ENCODE peak calls at places on chromosomes 3 and 15, in nine cellular contexts. F is T-cell; L is ELR; J is GM13977; D is fibroblast of pulmonary artery; U is WERI-Rb-1; H is K562; K is activated T-cell treated with anti-CD3 and anti-CD28 coated beads, Interleukin-2, amount 50 U/mL, for 24 hours; N is cardiac fibroblast. E is an unnamed sample.

GRCh38 chr15:67225336-67225735 is 29.1 kb downstream of the AAGAB start:
- DNase-seq in D (peak; percentile 73), U (no peak), H (no peak), J (no peak), N (peak; percentile 63), K (no peak), F (no peak), L (peak; percentile 65), E (no peak)

GRCh38 chr3:155320934-155321333 is 27.5 kb upstream of the STRIT1 start:
- DNase-seq in F (no peak), N (no peak), J (no peak), H (no peak), U (no peak), D (no peak), L (no peak), K (no peak), E (no peak)

GRCh38 chr3:193333229-193333628 is 45.3 kb downstream of the ATP13A5 start:
- DNase-seq in F (no peak), N (no peak), K (no peak), L (no peak), H (no peak), D (no peak), U (no peak), J (no peak), E (no peak)

GRCh38 chr3:3196148-3196861 is 16.8 kb upstream of the CRBN start:
- DNase-seq in F (no peak), H (no peak), D (peak; percentile 17), J (no peak), N (peak; percentile 12), U (peak; percentile 37), L (peak; percentile 18), K (no peak), E (no peak)

GRCh38 chr3:46368569-46368968 is 2.2 kb upstream of the CCR5 start:
- DNase-seq in K (peak; percentile 66), U (no peak), F (peak; percentile 47), D (no peak), J (peak; percentile 41), N (peak; percentile 2), L (peak; percentile 41), H (no peak), E (peak; percentile 57)

GRCh38 chr3:183527980-183528379 is 27.5 kb downstream of the KLHL6 start:
- DNase-seq in F (no peak), D (no peak), L (no peak), J (peak; percentile 45), K (peak; percentile 25), N (no peak), U (no peak), H (no peak), E (no peak)

GRCh38 chr3:114078126-114078525 is 21.6 kb downstream of the QTRT2 start:
- DNase-seq in K (no peak), F (no peak), L (no peak), U (no peak), H (no peak), J (no peak), D (no peak), N (no peak), E (no peak)

GRCh38 chr15:70587896-70588567 is 175.3 kb downstream of the UACA start:
- DNase-seq in D (no peak), J (no peak), U (no peak), N (no peak), F (no peak), H (no peak), L (no peak), K (no peak), E (no peak)

GRCh38 chr3:189103208-189103607 is 68.6 kb upstream of the TPRG1 start:
- DNase-seq in N (no peak), H (no peak), L (peak; percentile 4), K (no peak), D (no peak), J (no peak), F (no peak), U (no peak), E (no peak)

GRCh38 chr3:147412917-147413711 is 3.9 kb downstream of the ZIC1 start:
- DNase-seq in N (no peak), J (no peak), U (no peak), K (no peak), L (no peak), D (no peak), F (no peak), H (no peak), E (no peak)

GRCh38 chr15:65937046-65937445 is 67.8 kb downstream of the RAB11A start:
- DNase-seq in U (no peak), K (no peak), F (no peak), J (no peak), L (no peak), D (no peak), N (no peak), H (no peak), E (no peak)

GRCh38 chr3:127859706-127860105 is 37.4 kb upstream of the MGLL start:
- DNase-seq in H (no peak), L (no peak), K (no peak), F (no peak), D (no peak), U (no peak), N (no peak), J (no peak), E (no peak)

GRCh38 chr15:44427756-44428724 is 611 bp downstream of the CTDSPL2 start:
- DNase-seq in N (peak; percentile 72), U (no peak), J (no peak), L (peak; percentile 73), H (no peak), D (peak; percentile 71), F (no peak), K (no peak), E (no peak)

GRCh38 chr3:160395297-160395696 is 3.7 kb downstream of the IFT80 start:
- DNase-seq in H (no peak), L (peak; percentile 63), N (peak; percentile 69), D (peak; percentile 63), U (peak; percentile 34), K (no peak), F (no peak), J (no peak), E (no peak)

GRCh38 chr15:83046558-83047127 is 20.4 kb downstream of the BTBD1 start:
- DNase-seq in L (peak; percentile 25), J (no peak), H (no peak), F (no peak), K (no peak), D (peak; percentile 83), N (peak; percentile 82), U (no peak), E (no peak)

GRCh38 chr15:53807500-53807899 is 48.0 kb upstream of the WDR72 start:
- DNase-seq in J (no peak), N (no peak), H (no peak), U (no peak), D (no peak), K (no peak), L (no peak), F (no peak), E (no peak)

GRCh38 chr3:52085883-52086282 is 29.5 kb upstream of the DUSP7 start:
- DNase-seq in F (no peak), N (no peak), H (no peak), K (no peak), U (no peak), L (no peak), J (no peak), D (no peak), E (peak; percentile 19)

GRCh38 chr15:80404719-80405553 is 754 bp downstream of the ARNT2 start:
- DNase-seq in F (no peak), D (no peak), K (no peak), L (peak; percentile 32), N (no peak), U (peak; percentile 54), J (no peak), H (no peak), E (peak; percentile 33)

GRCh38 chr15:49421991-49422390 is 1.1 kb upstream of the FGF7 start:
- DNase-seq in D (peak; percentile 66), N (peak; percentile 74), J (peak; percentile 14), K (peak; percentile 32), U (peak; percentile 29), L (peak; percentile 64), H (peak; percentile 24), F (peak; percentile 1), E (peak; percentile 54)

GRCh38 chr3:155326901-155327300 is 33.4 kb upstream of the STRIT1 start:
- DNase-seq in D (no peak), F (no peak), N (no peak), J (no peak), U (no peak), K (no peak), L (no peak), H (no peak), E (no peak)

GRCh38 chr3:47009225-47010049 is 30.0 kb downstream of the NBEAL2 start:
- DNase-seq in H (no peak), L (peak; percentile 85), F (peak; percentile 60), K (peak; percentile 84), J (peak; percentile 99), N (peak; percentile 97), U (peak; percentile 93), D (peak; percentile 93), E (peak; percentile 92)

GRCh38 chr3:171704814-171705213 is 105.5 kb downstream of the PLD1 start:
- DNase-seq in F (no peak), H (no peak), J (no peak), D (no peak), U (no peak), K (no peak), N (no peak), L (no peak), E (no peak)

GRCh38 chr15:74351639-74352038 is 15.8 kb downstream of the CYP11A1 start:
- DNase-seq in F (no peak), J (no peak), N (no peak), D (no peak), L (no peak), H (no peak), U (no peak), K (no peak), E (no peak)

GRCh38 chr15:71195242-71195641 is 80.0 kb downstream of the THSD4 start:
- DNase-seq in H (peak; percentile 35), N (no peak), D (peak; percentile 26), U (peak; percentile 43), L (peak; percentile 30), F (no peak), K (no peak), J (no peak), E (no peak)

GRCh38 chr15:77716632-77717343 is 84.1 kb upstream of the LINGO1 start:
- DNase-seq in L (no peak), H (no peak), N (no peak), K (no peak), J (no peak), F (no peak), D (no peak), U (no peak), E (no peak)

GRCh38 chr15:40894689-40895308 is 549 bp downstream of the VPS18 start:
- DNase-seq in U (peak; percentile 74), J (peak; percentile 73), F (no peak), L (peak; percentile 93), H (peak; percentile 86), D (peak; percentile 78), N (peak; percentile 76), K (peak; percentile 72), E (peak; percentile 60)

GRCh38 chr15:52414936-52415335 is 113.7 kb downstream of the MYO5A start:
- DNase-seq in J (no peak), H (no peak), N (no peak), U (no peak), D (no peak), L (no peak), F (no peak), K (no peak), E (no peak)

GRCh38 chr3:30458781-30459180 is 147.6 kb upstream of the TGFBR2 start:
- DNase-seq in K (no peak), U (no peak), F (no peak), J (no peak), D (no peak), H (no peak), N (no peak), L (no peak), E (no peak)

GRCh38 chr3:55521086-55522060 is 34.3 kb upstream of the WNT5A start:
- DNase-seq in N (no peak), L (no peak), J (no peak), U (no peak), K (no peak), H (no peak), D (no peak), F (no peak), E (no peak)

E was measured in left cardiac atrium.